ENCODE peak calls at places on chromosomes 6 and 20, in six cellular contexts. D is NCI-H1092 treated with DMSO at 0.1 percent for 48 hours; T is GM12878; E is SJSA1; H is CD4-positive, alpha-beta T cell; S is tibial artery. Y is an unnamed sample.

GRCh38 chr6:166330612-166331011 is 11.7 kb downstream of the SFT2D1 start:
- DNase-seq in E (no peak), T (no peak), S (no peak), H (no peak), D (no peak), Y (no peak)

GRCh38 chr20:58511364-58511763 is 3.8 kb downstream of the APCDD1L start:
- DNase-seq in T (no peak), H (no peak), S (no peak), E (peak), D (no peak), Y (no peak)

GRCh38 chr20:57117296-57117695 is 149.1 kb downstream of the BMP7 start:
- DNase-seq in S (no peak), D (no peak), T (no peak), E (no peak), H (no peak), Y (no peak)

GRCh38 chr20:51531141-51531710 is 11.3 kb downstream of the NFATC2 start:
- DNase-seq in E (no peak), H (peak), D (no peak), S (no peak), T (no peak), Y (no peak)

GRCh38 chr6:75528423-75528822 is 34.8 kb upstream of the FILIP1 start:
- DNase-seq in T (no peak), E (no peak), D (no peak), S (no peak), H (no peak), Y (no peak)

GRCh38 chr6:103983860-103984259 is 875.9 kb downstream of the HACE1 start:
- DNase-seq in H (no peak), D (no peak), E (no peak), T (no peak), S (no peak), Y (no peak)

GRCh38 chr6:70622426-70622825 is 45.3 kb upstream of the SMAP1 start:
- DNase-seq in D (no peak), E (no peak), T (no peak), S (no peak), H (no peak), Y (no peak)

GRCh38 chr6:169177516-169178196 is 76.0 kb downstream of the THBS2 start:
- DNase-seq in H (no peak), E (no peak), T (no peak), D (no peak), S (peak), Y (no peak)

GRCh38 chr6:67854098-67854497 is 781.0 kb upstream of the ADGRB3 start:
- DNase-seq in T (no peak), S (no peak), D (no peak), E (no peak), H (no peak), Y (no peak)

GRCh38 chr6:43246301-43247114 is 3.2 kb downstream of the TTBK1 start:
- DNase-seq in S (peak), H (no peak), T (no peak), E (no peak), D (peak), Y (no peak)

GRCh38 chr6:117951783-117952182 is 44.7 kb downstream of the SLC35F1 start:
- DNase-seq in D (no peak), S (no peak), E (no peak), T (no peak), H (no peak), Y (no peak)

GRCh38 chr6:39003072-39003471 is 45.5 kb upstream of the GLP1R start:
- DNase-seq in E (no peak), S (no peak), H (no peak), T (no peak), D (peak), Y (no peak)

GRCh38 chr6:90294614-90294988 is 2.0 kb downstream of the BACH2 start:
- DNase-seq in T (no peak), D (no peak), S (no peak), E (no peak), H (peak), Y (no peak)

GRCh38 chr6:10441004-10441654 is 26.3 kb upstream of the TFAP2A start:
- DNase-seq in D (no peak), H (no peak), E (peak), T (no peak), S (no peak), Y (no peak)

GRCh38 chr20:37185681-37186080 is 6.3 kb upstream of the MROH8 start:
- DNase-seq in D (no peak), S (no peak), T (no peak), E (no peak), H (no peak), Y (no peak)

GRCh38 chr6:90159452-90159851 is 137.2 kb downstream of the BACH2 start:
- DNase-seq in T (no peak), E (no peak), D (peak), S (no peak), H (no peak), Y (no peak)

GRCh38 chr6:150343434-150343833 is 25.4 kb upstream of the IYD start:
- DNase-seq in S (no peak), D (no peak), T (no peak), H (no peak), E (no peak), Y (no peak)

GRCh38 chr20:57847104-57847503 is 137.3 kb upstream of the PMEPA1 start:
- DNase-seq in T (no peak), D (no peak), S (no peak), H (no peak), E (no peak), Y (no peak)

GRCh38 chr20:4563534-4563933 is 158.2 kb upstream of the PRND start:
- DNase-seq in D (no peak), H (no peak), S (no peak), E (no peak), T (no peak), Y (no peak)

GRCh38 chr6:12394170-12394569 is 104.0 kb downstream of the EDN1 start:
- DNase-seq in T (no peak), D (no peak), S (no peak), H (no peak), E (no peak), Y (no peak)

GRCh38 chr6:86558318-86558717 is 379.0 kb upstream of the HTR1E start:
- DNase-seq in H (no peak), S (no peak), D (no peak), T (no peak), E (no peak), Y (no peak)

GRCh38 chr20:44069203-44069931 is 117.6 kb downstream of the JPH2 start:
- DNase-seq in H (peak), S (peak), D (no peak), T (peak), E (no peak), Y (no peak)

GRCh38 chr20:63265891-63266515 is 6.6 kb upstream of the ARFGAP1 start:
- DNase-seq in T (no peak), H (no peak), D (no peak), E (no peak), S (no peak), Y (no peak)

GRCh38 chr6:55276745-55277627 is 50.3 kb upstream of the GFRAL start:
- DNase-seq in D (peak), H (no peak), T (no peak), S (no peak), E (peak), Y (peak)

GRCh38 chr6:43951756-43952675 is 175.2 kb downstream of the MRPL14 start:
- DNase-seq in E (peak), S (no peak), H (no peak), D (no peak), T (no peak), Y (no peak)

GRCh38 chr20:2320813-2321658 is 25.2 kb downstream of the TGM3 start:
- DNase-seq in D (peak), T (no peak), E (no peak), S (peak), H (no peak), Y (no peak)

GRCh38 chr6:96926425-96926824 is 1.9 kb downstream of the KLHL32 start:
- DNase-seq in E (no peak), S (no peak), H (no peak), T (no peak), D (no peak), Y (no peak)

GRCh38 chr6:56399672-56400263 is 152.4 kb upstream of the COL21A1 start:
- DNase-seq in S (no peak), T (no peak), D (peak), H (no peak), E (no peak), Y (no peak)

GRCh38 chr20:16363832-16364687 is 209.2 kb downstream of the KIF16B start:
- DNase-seq in T (no peak), S (no peak), D (no peak), E (no peak), H (no peak), Y (no peak)

GRCh38 chr6:133309579-133309978 is 68.4 kb downstream of the EYA4 start:
- DNase-seq in H (no peak), E (no peak), T (no peak), S (no peak), D (no peak), Y (no peak)

GRCh38 chr6:3939964-3940363 is 90.8 kb downstream of the FAM50B start:
- DNase-seq in E (no peak), T (no peak), H (no peak), D (no peak), S (no peak), Y (no peak)

GRCh38 chr6:134177753-134178229 is 125.4 kb upstream of the SLC2A12 start:
- DNase-seq in E (no peak), D (no peak), H (no peak), S (no peak), T (no peak), Y (no peak)